ENCODE peak calls at places on chromosomes 11 and 22, in nine cellular contexts. One of them, this sample, is unnamed.

GRCh38 chr11:76589477-76589876 is 81.1 kb downstream of the LRRC32 start:
- DNase-seq in activated CD4-positive, alpha-beta T cell treated with anti-CD3 and anti-CD28 coated beads, Interleukin-2, amount 50 U/mL, for 1 hour: no peak
- DNase-seq in SK-N-DZ: no peak
- DNase-seq in hippocampal formation: no peak
- DNase-seq in RCC 7860: no peak
- DNase-seq in body of pancreas: no peak
- DNase-seq in activated T-cell treated with anti-CD3 and anti-CD28 coated beads for 24 hours: no peak
- DNase-seq in HTR-8/SVneo: no peak
- DNase-seq in smooth muscle cell of the brain vasculature: no peak
- DNase-seq in this sample: no peak

GRCh38 chr22:20979243-20979809 is 2.8 kb upstream of the LZTR1 start:
- DNase-seq in activated CD4-positive, alpha-beta T cell treated with anti-CD3 and anti-CD28 coated beads, Interleukin-2, amount 50 U/mL, for 1 hour: peak; percentile 58
- DNase-seq in SK-N-DZ: peak; percentile 76
- DNase-seq in hippocampal formation: no peak
- DNase-seq in RCC 7860: no peak
- DNase-seq in body of pancreas: peak; percentile 79
- DNase-seq in activated T-cell treated with anti-CD3 and anti-CD28 coated beads for 24 hours: peak; percentile 57
- DNase-seq in HTR-8/SVneo: no peak
- DNase-seq in smooth muscle cell of the brain vasculature: no peak
- DNase-seq in this sample: no peak

GRCh38 chr11:27040302-27041115 is at the start of gene BBOX1:
- DNase-seq in activated CD4-positive, alpha-beta T cell treated with anti-CD3 and anti-CD28 coated beads, Interleukin-2, amount 50 U/mL, for 1 hour: no peak
- DNase-seq in SK-N-DZ: no peak
- DNase-seq in hippocampal formation: peak; percentile 56
- DNase-seq in RCC 7860: no peak
- DNase-seq in body of pancreas: peak; percentile 25
- DNase-seq in activated T-cell treated with anti-CD3 and anti-CD28 coated beads for 24 hours: no peak
- DNase-seq in HTR-8/SVneo: no peak
- DNase-seq in smooth muscle cell of the brain vasculature: no peak
- DNase-seq in this sample: no peak

GRCh38 chr22:42649261-42650056 is at the start of gene CYB5R3:
- DNase-seq in activated CD4-positive, alpha-beta T cell treated with anti-CD3 and anti-CD28 coated beads, Interleukin-2, amount 50 U/mL, for 1 hour: peak; percentile 72
- DNase-seq in SK-N-DZ: peak; percentile 84
- DNase-seq in hippocampal formation: peak; percentile 76
- DNase-seq in RCC 7860: peak; percentile 61
- DNase-seq in body of pancreas: peak; percentile 83
- DNase-seq in activated T-cell treated with anti-CD3 and anti-CD28 coated beads for 24 hours: peak; percentile 75
- DNase-seq in HTR-8/SVneo: peak; percentile 89
- DNase-seq in smooth muscle cell of the brain vasculature: no peak
- DNase-seq in this sample: no peak

GRCh38 chr11:17978553-17979287 is 34.1 kb downstream of the SERGEF start:
- DNase-seq in activated CD4-positive, alpha-beta T cell treated with anti-CD3 and anti-CD28 coated beads, Interleukin-2, amount 50 U/mL, for 1 hour: no peak
- DNase-seq in SK-N-DZ: peak; percentile 48
- DNase-seq in hippocampal formation: peak; percentile 12
- DNase-seq in RCC 7860: peak; percentile 5
- DNase-seq in body of pancreas: peak; percentile 46
- DNase-seq in activated T-cell treated with anti-CD3 and anti-CD28 coated beads for 24 hours: no peak
- DNase-seq in HTR-8/SVneo: peak; percentile 43
- DNase-seq in smooth muscle cell of the brain vasculature: no peak
- DNase-seq in this sample: no peak

GRCh38 chr11:68513930-68514487 is 53.5 kb downstream of the PPP6R3 start:
- DNase-seq in activated CD4-positive, alpha-beta T cell treated with anti-CD3 and anti-CD28 coated beads, Interleukin-2, amount 50 U/mL, for 1 hour: no peak
- DNase-seq in SK-N-DZ: no peak
- DNase-seq in hippocampal formation: no peak
- DNase-seq in RCC 7860: no peak
- DNase-seq in body of pancreas: no peak
- DNase-seq in activated T-cell treated with anti-CD3 and anti-CD28 coated beads for 24 hours: no peak
- DNase-seq in HTR-8/SVneo: no peak
- DNase-seq in smooth muscle cell of the brain vasculature: no peak
- DNase-seq in this sample: no peak

GRCh38 chr11:65133724-65134123 is 595 bp downstream of the SYVN1 start:
- DNase-seq in activated CD4-positive, alpha-beta T cell treated with anti-CD3 and anti-CD28 coated beads, Interleukin-2, amount 50 U/mL, for 1 hour: no peak
- DNase-seq in SK-N-DZ: no peak
- DNase-seq in hippocampal formation: no peak
- DNase-seq in RCC 7860: no peak
- DNase-seq in body of pancreas: peak; percentile 64
- DNase-seq in activated T-cell treated with anti-CD3 and anti-CD28 coated beads for 24 hours: no peak
- DNase-seq in HTR-8/SVneo: no peak
- DNase-seq in smooth muscle cell of the brain vasculature: no peak
- DNase-seq in this sample: no peak

GRCh38 chr22:43795320-43795719 is 16.8 kb downstream of the EFCAB6 start:
- DNase-seq in activated CD4-positive, alpha-beta T cell treated with anti-CD3 and anti-CD28 coated beads, Interleukin-2, amount 50 U/mL, for 1 hour: no peak
- DNase-seq in SK-N-DZ: no peak
- DNase-seq in hippocampal formation: no peak
- DNase-seq in RCC 7860: no peak
- DNase-seq in body of pancreas: no peak
- DNase-seq in activated T-cell treated with anti-CD3 and anti-CD28 coated beads for 24 hours: no peak
- DNase-seq in HTR-8/SVneo: no peak
- DNase-seq in smooth muscle cell of the brain vasculature: no peak
- DNase-seq in this sample: no peak

GRCh38 chr11:13008625-13009475 is at the start of gene RASSF10:
- DNase-seq in activated CD4-positive, alpha-beta T cell treated with anti-CD3 and anti-CD28 coated beads, Interleukin-2, amount 50 U/mL, for 1 hour: no peak
- DNase-seq in SK-N-DZ: peak; percentile 72
- DNase-seq in hippocampal formation: no peak
- DNase-seq in RCC 7860: no peak
- DNase-seq in body of pancreas: peak; percentile 29
- DNase-seq in activated T-cell treated with anti-CD3 and anti-CD28 coated beads for 24 hours: peak; percentile 6
- DNase-seq in HTR-8/SVneo: peak; percentile 76
- DNase-seq in smooth muscle cell of the brain vasculature: no peak
- DNase-seq in this sample: no peak

GRCh38 chr22:50274311-50274710 is 4.1 kb upstream of the MAPK11 start:
- DNase-seq in activated CD4-positive, alpha-beta T cell treated with anti-CD3 and anti-CD28 coated beads, Interleukin-2, amount 50 U/mL, for 1 hour: peak; percentile 34
- DNase-seq in SK-N-DZ: peak; percentile 60
- DNase-seq in hippocampal formation: peak; percentile 27
- DNase-seq in RCC 7860: peak; percentile 21
- DNase-seq in body of pancreas: peak; percentile 71
- DNase-seq in activated T-cell treated with anti-CD3 and anti-CD28 coated beads for 24 hours: peak; percentile 32
- DNase-seq in HTR-8/SVneo: no peak
- DNase-seq in smooth muscle cell of the brain vasculature: no peak
- DNase-seq in this sample: no peak

GRCh38 chr11:70502677-70503076 is 104.3 kb downstream of the CTTN start:
- DNase-seq in activated CD4-positive, alpha-beta T cell treated with anti-CD3 and anti-CD28 coated beads, Interleukin-2, amount 50 U/mL, for 1 hour: no peak
- DNase-seq in SK-N-DZ: no peak
- DNase-seq in hippocampal formation: no peak
- DNase-seq in RCC 7860: no peak
- DNase-seq in body of pancreas: no peak
- DNase-seq in activated T-cell treated with anti-CD3 and anti-CD28 coated beads for 24 hours: no peak
- DNase-seq in HTR-8/SVneo: no peak
- DNase-seq in smooth muscle cell of the brain vasculature: no peak
- DNase-seq in this sample: no peak

This sample was measured in HFF-Myc.